ENCODE peak calls at places on chromosomes 4 and X, in four cellular contexts. J, X, G and I are unnamed samples.

GRCh38 chrX:23317799-23318724 is 16.6 kb upstream of the PTCHD1 start:
- DNase-seq in J (peak), X (peak), G (peak), I (peak)

GRCh38 chr4:26320159-26320452 is 708 bp upstream of the RBPJ start:
- DNase-seq in J (peak), X (no peak), G (peak), I (no peak)

GRCh38 chr4:180665994-180666818 is 1577.0 kb upstream of the TENM3 start:
- DNase-seq in J (peak), X (peak), G (peak), I (peak)

GRCh38 chrX:55008571-55009358 is 8.6 kb downstream of the APEX2 start:
- DNase-seq in J (no peak), X (no peak), G (no peak), I (no peak)

GRCh38 chr4:26624042-26624441 is 40.2 kb downstream of the TBC1D19 start:
- DNase-seq in J (no peak), X (peak), G (no peak), I (no peak)

GRCh38 chr4:173538903-173539445 is 8.9 kb upstream of the HAND2 start:
- DNase-seq in J (no peak), X (no peak), G (no peak), I (no peak)

GRCh38 chr4:184957451-184958115 is 60.7 kb upstream of the HELT start:
- DNase-seq in J (no peak), X (no peak), G (no peak), I (no peak)

GRCh38 chrX:56920338-56920997 is 74.9 kb downstream of the SPIN3 start:
- DNase-seq in J (no peak), X (no peak), G (no peak), I (no peak)

GRCh38 chr4:72983706-72984105 is 85.8 kb downstream of the COX18 start:
- DNase-seq in J (no peak), X (no peak), G (no peak), I (no peak)

GRCh38 chrX:116246261-116246660 is 75.7 kb downstream of the AGTR2 start:
- DNase-seq in J (no peak), X (no peak), G (no peak), I (no peak)

GRCh38 chr4:21652508-21653108 is 296.0 kb downstream of the KCNIP4 start:
- DNase-seq in J (no peak), X (peak), G (no peak), I (no peak)

GRCh38 chr4:89614155-89614554 is 222.8 kb downstream of the SNCA start:
- DNase-seq in J (peak), X (no peak), G (no peak), I (no peak)

GRCh38 chr4:108045687-108046024 is 56.0 kb downstream of the HADH start:
- DNase-seq in J (no peak), X (no peak), G (no peak), I (no peak)

GRCh38 chr4:67892905-67893304 is 9.1 kb upstream of the TMPRSS11D start:
- DNase-seq in J (peak), X (no peak), G (no peak), I (peak)

GRCh38 chr4:128354205-128354821 is 66.7 kb upstream of the PGRMC2 start:
- DNase-seq in J (peak), X (peak), G (no peak), I (no peak)

GRCh38 chr4:6193399-6193798 is 7.0 kb downstream of the JAKMIP1 start:
- DNase-seq in J (no peak), X (no peak), G (no peak), I (no peak)

GRCh38 chr4:28092610-28093009 is 1232.0 kb downstream of the STIM2 start:
- DNase-seq in J (no peak), X (no peak), G (no peak), I (no peak)